ENCODE peak calls at places on chromosome 12, in eight cellular contexts. A is right lobe of liver, R is prostate gland, F is fibroblast of the aortic adventitia, N is fibroblast of mammary gland, J is transverse colon, K is sigmoid colon, M is fibroblast of pulmonary artery. W is an unnamed sample.

GRCh38 chr12:121784460-121784859 is 9.0 kb downstream of the RHOF start:
- DNase-seq in K (no peak), A (no peak), F (peak), N (peak), M (peak), J (no peak), R (no peak), W (peak)

GRCh38 chr12:106058256-106059182 is 80.2 kb downstream of the NUAK1 start:
- DNase-seq in F (peak), R (no peak), A (no peak), N (peak), K (no peak), M (peak), J (no peak), W (peak)

GRCh38 chr12:6953417-6954315 is 2.5 kb downstream of the PTPN6 start:
- DNase-seq in R (no peak), M (peak), F (no peak), J (peak), A (peak), N (no peak), K (peak), W (no peak)

GRCh38 chr12:91441996-91442395 is 259.4 kb upstream of the DCN start:
- DNase-seq in N (no peak), K (no peak), J (no peak), F (no peak), M (no peak), R (no peak), A (no peak), W (no peak)

GRCh38 chr12:40959041-40959440 is 229.1 kb upstream of the PDZRN4 start:
- DNase-seq in J (no peak), A (no peak), R (no peak), N (peak), M (no peak), F (no peak), K (no peak), W (peak)

GRCh38 chr12:24864796-24865125 is 84.1 kb downstream of the BCAT1 start:
- DNase-seq in R (no peak), A (no peak), M (no peak), K (no peak), F (no peak), N (no peak), J (no peak), W (peak)

GRCh38 chr12:51307655-51308593 is 16.1 kb downstream of the BIN2 start:
- DNase-seq in A (no peak), J (peak), R (peak), K (no peak), M (peak), N (peak), F (peak), W (peak)

GRCh38 chr12:108846320-108846719 is 11.1 kb downstream of the SSH1 start:
- DNase-seq in A (no peak), J (no peak), M (no peak), F (peak), K (peak), R (peak), N (no peak), W (no peak)

GRCh38 chr12:116631619-116632018 is 72.4 kb downstream of the MAP1LC3B2 start:
- DNase-seq in A (no peak), K (no peak), R (no peak), M (no peak), N (no peak), J (no peak), F (no peak), W (no peak)

GRCh38 chr12:56836317-56836716 is 73.2 kb downstream of the HSD17B6 start:
- DNase-seq in F (peak), A (no peak), J (peak), R (peak), M (peak), K (peak), N (peak), W (peak)

GRCh38 chr12:132771126-132771838 is 9.7 kb upstream of the ANKLE2 start:
- DNase-seq in F (no peak), N (peak), M (no peak), A (no peak), J (peak), R (no peak), K (no peak), W (no peak)

GRCh38 chr12:19411234-19412221 is 27.8 kb upstream of the AEBP2 start:
- DNase-seq in J (no peak), R (no peak), A (no peak), K (no peak), N (peak), M (no peak), F (no peak), W (no peak)

GRCh38 chr12:115228434-115228833 is 544.5 kb upstream of the TBX3 start:
- DNase-seq in J (no peak), N (no peak), K (no peak), A (no peak), F (no peak), R (no peak), M (no peak), W (no peak)

GRCh38 chr12:47088021-47088944 is 8.5 kb upstream of the AMIGO2 start:
- DNase-seq in R (peak), A (no peak), N (no peak), F (peak), K (peak), J (no peak), M (peak), W (no peak)

GRCh38 chr12:18257251-18257650 is 4.1 kb upstream of the PIK3C2G start:
- DNase-seq in M (no peak), J (no peak), A (no peak), F (no peak), N (no peak), K (no peak), R (no peak), W (no peak)

GRCh38 chr12:18391136-18391535 is 129.8 kb downstream of the PIK3C2G start:
- DNase-seq in N (no peak), M (no peak), A (no peak), K (no peak), F (no peak), R (no peak), J (no peak), W (no peak)

GRCh38 chr12:114163766-114164165 is 197.6 kb upstream of the RBM19 start:
- DNase-seq in M (peak), K (no peak), F (peak), R (no peak), N (peak), J (no peak), A (no peak), W (peak)

GRCh38 chr12:76033116-76034001 is 1.8 kb upstream of the PHLDA1 start:
- DNase-seq in K (no peak), R (no peak), A (no peak), F (peak), M (peak), N (peak), J (no peak), W (peak)

GRCh38 chr12:78863482-78864427 is 819 bp upstream of the SYT1 start:
- DNase-seq in A (no peak), N (peak), F (peak), K (peak), M (peak), J (peak), R (peak), W (peak)

GRCh38 chr12:14249368-14249767 is 116.1 kb upstream of the ATF7IP start:
- DNase-seq in A (no peak), K (no peak), F (no peak), N (no peak), J (no peak), M (no peak), R (no peak), W (no peak)

GRCh38 chr12:88334271-88334670 is 192.2 kb downstream of the TMTC3 start:
- DNase-seq in M (peak), N (peak), K (peak), A (no peak), R (peak), J (no peak), F (peak), W (peak)

GRCh38 chr12:7067096-7067495 is 6.6 kb downstream of the C1S start:
- DNase-seq in M (no peak), F (no peak), N (no peak), A (no peak), R (no peak), K (no peak), J (no peak), W (no peak)

GRCh38 chr12:100789146-100789545 is 5.4 kb upstream of the ANO4 start:
- DNase-seq in A (no peak), M (peak), J (no peak), K (no peak), N (peak), F (no peak), R (no peak), W (peak)

GRCh38 chr12:32051511-32052299 is 54.9 kb upstream of the BICD1 start:
- DNase-seq in N (peak), A (no peak), M (peak), K (no peak), R (no peak), J (no peak), F (peak), W (peak)

GRCh38 chr12:111216387-111217159 is 152.3 kb downstream of the PHETA1 start:
- DNase-seq in M (no peak), A (no peak), R (no peak), N (no peak), F (no peak), K (no peak), J (no peak), W (no peak)

GRCh38 chr12:12924169-12924568 is 27.8 kb downstream of the GPRC5D start:
- DNase-seq in N (no peak), F (no peak), R (no peak), J (no peak), A (no peak), K (no peak), M (no peak), W (no peak)

GRCh38 chr12:2841056-2841455 is 6.2 kb upstream of the NRIP2 start:
- DNase-seq in A (no peak), F (no peak), K (no peak), M (no peak), N (no peak), R (no peak), J (no peak), W (no peak)

GRCh38 chr12:46221255-46222128 is 47.4 kb downstream of the SLC38A1 start:
- DNase-seq in J (no peak), N (peak), K (no peak), F (peak), A (no peak), M (peak), R (no peak), W (peak)

GRCh38 chr12:120467439-120467838 is 2.1 kb downstream of the SRSF9 start:
- DNase-seq in K (no peak), F (no peak), M (no peak), N (no peak), J (no peak), A (no peak), R (no peak), W (no peak)
- H3K4me3 ChIP-seq in K (no peak), F (no peak), M (peak), N (no peak), J (no peak), A (no peak), R (no peak), W (no peak)

GRCh38 chr12:68406134-68406576 is 74.0 kb upstream of the MDM1 start:
- DNase-seq in J (peak), K (peak), F (peak), M (peak), A (peak), N (peak), R (peak), W (peak)
- TF ChIP-seq CTCF in J (peak), K (peak), F (peak), M (peak), A (peak), N (peak), R (peak), W (peak)

DNA sequence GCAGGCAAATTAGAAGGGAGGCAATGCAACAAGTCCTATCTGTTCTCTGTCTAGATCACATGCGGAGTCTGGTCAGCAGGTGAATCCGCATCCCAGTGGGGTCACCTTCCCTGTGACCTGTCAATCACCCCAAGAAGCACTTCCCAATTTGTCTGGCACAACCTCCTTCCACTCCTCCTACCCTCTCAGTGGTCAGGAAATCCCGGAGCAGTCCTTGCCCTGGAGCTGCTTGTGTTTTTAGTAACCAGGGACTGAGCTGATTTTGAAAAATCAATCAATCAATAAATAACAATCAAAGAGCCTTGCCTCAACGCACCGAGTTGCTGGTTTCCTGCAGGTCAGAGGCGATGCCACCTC is 572 bp upstream of the ACSS3 start:
- DNase-seq in R (no peak), M (no peak), A (peak), J (no peak), K (no peak), N (peak), F (peak), W (peak)
- H3K4me3 ChIP-seq in R (peak), M (peak), A (peak), J (no peak), K (peak), N (peak), F (no peak), W (peak)

GRCh38 chr12:123972448-123973401 is at the start of the genes CCDC92 and ZNF664:
- DNase-seq in J (peak), A (peak), R (peak), K (peak), F (peak), M (peak), N (peak), W (peak)
- TF ChIP-seq CTCF in J (peak), A (no peak), R (peak), K (no peak), F (no peak), M (no peak), N (no peak), W (peak)

GRCh38 chr12:55707841-55708694 is at the start of gene ITGA7:
- DNase-seq in M (no peak), R (peak), N (no peak), A (peak), F (no peak), J (peak), K (peak), W (no peak)

GRCh38 chr12:55704824-55705780 is 2.6 kb downstream of the ITGA7 start:
- DNase-seq in R (no peak), M (no peak), F (peak), K (no peak), N (no peak), J (no peak), A (no peak), W (no peak)

GRCh38 chr12:55705802-55706402 is 1.8 kb downstream of the ITGA7 start:
- DNase-seq in N (no peak), M (no peak), R (no peak), J (no peak), K (no peak), A (no peak), F (no peak), W (no peak)

GRCh38 chr12:55708695-55709233 is 1.1 kb upstream of the ITGA7 start:
- DNase-seq in R (no peak), N (no peak), J (no peak), F (no peak), K (no peak), A (no peak), M (no peak), W (no peak)

DNA sequence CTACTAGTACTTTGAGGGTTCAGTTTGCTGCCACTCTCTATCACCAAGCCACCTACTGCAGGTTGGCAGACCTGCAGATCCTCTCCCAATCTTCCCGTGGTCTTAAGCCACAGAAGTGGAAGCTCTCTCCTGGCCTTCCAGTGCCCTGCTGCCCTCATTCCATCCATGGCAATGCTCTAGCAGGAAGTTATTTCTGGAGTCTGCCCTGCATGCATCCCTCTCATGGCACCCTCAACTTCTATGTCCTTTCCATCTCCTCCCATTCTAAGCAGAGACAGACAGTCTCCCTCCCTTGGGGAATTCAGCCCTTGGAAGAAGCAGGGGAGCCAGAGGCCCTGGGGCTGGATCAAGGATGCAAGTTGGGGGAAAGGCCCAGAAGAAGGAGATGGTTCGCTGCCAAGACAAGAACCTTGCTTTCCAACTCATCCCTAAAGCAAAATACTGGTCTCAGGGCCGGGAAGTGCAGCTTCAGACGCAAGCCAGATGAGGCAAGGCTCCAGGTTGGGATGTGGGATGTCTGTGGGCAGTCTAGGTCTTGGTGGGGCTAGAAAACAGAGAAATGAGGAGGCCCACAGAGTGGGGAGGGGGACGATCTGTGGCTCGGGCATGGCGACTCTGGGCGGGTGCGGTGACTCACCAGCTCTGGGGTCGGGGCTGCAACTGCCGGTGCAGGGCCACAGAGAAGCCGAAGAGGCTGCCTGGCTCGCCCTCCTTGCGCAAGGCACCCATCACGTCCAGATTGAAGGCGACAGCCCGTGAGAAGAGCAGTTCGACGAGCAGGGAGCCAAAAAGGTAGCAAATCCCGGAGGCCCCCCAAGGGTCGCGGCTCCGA is 648 bp downstream of the ITGA7 start:
- DNase-seq in K (no peak), R (no peak), F (no peak), N (no peak), M (no peak), A (no peak), J (no peak), W (no peak)
- H3K4me3 ChIP-seq in K (peak), R (peak), F (peak), N (peak), M (peak), A (peak), J (peak), W (peak)

GRCh38 chr12:130075497-130076076 is 86.7 kb upstream of the FZD10 start:
- DNase-seq in J (no peak), A (no peak), N (no peak), K (no peak), M (no peak), R (no peak), F (no peak), W (no peak)
- TF ChIP-seq CTCF in J (no peak), A (no peak), N (no peak), K (no peak), M (no peak), R (no peak), F (no peak), W (no peak)